ENCODE peak calls at places on chromosomes 16 and 17, in eight cellular contexts. D is naive thymus-derived CD4-positive, alpha-beta T cell; R is right lobe of liver; E is lower lobe of right lung; L is pancreas; T is gastrocnemius medialis; S is body of pancreas; P is CD4-positive, CD25-positive, alpha-beta regulatory T cell. Z is an unnamed sample.

GRCh38 chr17:79745641-79746105 is 14.9 kb downstream of the ENPP7 start:
- ATAC-seq in S (no peak), T (no peak), E (no peak), P (no peak), R (peak), L (no peak), D (no peak), Z (no peak)

GRCh38 chr17:75077072-75077489 is 10.7 kb upstream of the SLC16A5 start:
- ATAC-seq in L (peak), D (no peak), T (no peak), P (no peak), R (peak), S (peak), E (no peak), Z (peak)

GRCh38 chr16:66359811-66360608 is 6.5 kb upstream of the CDH5 start:
- ATAC-seq in D (no peak), P (no peak), R (peak), S (peak), E (peak), T (peak), L (peak), Z (peak)

GRCh38 chr16:4414187-4414909 is 2.0 kb downstream of the CORO7 start:
- ATAC-seq in S (no peak), R (no peak), L (no peak), E (no peak), T (no peak), D (peak), P (peak), Z (no peak)

GRCh38 chr16:58464916-58465731 is 34.8 kb upstream of the NDRG4 start:
- ATAC-seq in P (no peak), T (no peak), S (no peak), D (no peak), R (no peak), E (peak), L (no peak), Z (no peak)

GRCh38 chr17:27567563-27567859 is 63.5 kb upstream of the LGALS9 start:
- ATAC-seq in R (no peak), L (peak), P (no peak), E (no peak), D (no peak), S (peak), T (peak), Z (no peak)

GRCh38 chr17:63821809-63822208 is 5.4 kb upstream of the PSMC5 start:
- ATAC-seq in R (no peak), E (no peak), P (no peak), T (peak), S (no peak), D (no peak), L (no peak), Z (no peak)

GRCh38 chr16:54443839-54444238 is 157.3 kb upstream of the IRX3 start:
- ATAC-seq in R (peak), D (no peak), P (no peak), E (no peak), L (no peak), S (no peak), T (no peak), Z (no peak)

GRCh38 chr16:11407047-11407982 is 62.1 kb downstream of the RMI2 start:
- ATAC-seq in E (peak), D (peak), P (peak), T (peak), R (peak), L (peak), S (peak), Z (peak)

GRCh38 chr17:76191891-76192290 is 48.4 kb downstream of the RNF157 start:
- ATAC-seq in D (peak), L (peak), R (no peak), T (no peak), S (no peak), E (peak), P (peak), Z (no peak)

GRCh38 chr16:66199189-66199588 is 167.3 kb upstream of the CDH5 start:
- ATAC-seq in E (no peak), L (no peak), P (no peak), R (peak), S (no peak), T (no peak), D (no peak), Z (no peak)

GRCh38 chr16:66480265-66481080 is 53.4 kb downstream of the BEAN1 start:
- ATAC-seq in R (no peak), E (no peak), P (no peak), L (no peak), S (no peak), D (no peak), T (no peak), Z (no peak)

GRCh38 chr17:59651346-59651745 is 31.7 kb downstream of the CLTC start:
- ATAC-seq in E (no peak), D (peak), L (no peak), R (no peak), T (no peak), S (no peak), P (no peak), Z (no peak)

GRCh38 chr16:54242199-54242598 is 44.4 kb downstream of the IRX3 start:
- ATAC-seq in E (no peak), R (no peak), S (no peak), T (no peak), P (no peak), D (no peak), L (no peak), Z (no peak)

GRCh38 chr16:11668590-11669379 is 530 bp downstream of the SNN start:
- ATAC-seq in R (no peak), D (no peak), P (no peak), S (peak), E (peak), L (peak), T (peak), Z (peak)

GRCh38 chr17:56424543-56425044 is 168.9 kb upstream of the NOG start:
- ATAC-seq in P (no peak), D (no peak), S (no peak), R (no peak), E (no peak), L (no peak), T (no peak), Z (no peak)

GRCh38 chr17:1617620-1618174 is 10.9 kb downstream of the SLC43A2 start:
- ATAC-seq in L (peak), T (peak), E (peak), R (peak), D (peak), P (no peak), S (no peak), Z (peak)

GRCh38 chr17:78276499-78276898 is 45.1 kb downstream of the TMEM235 start:
- ATAC-seq in D (no peak), S (no peak), L (no peak), R (no peak), P (no peak), T (no peak), E (no peak), Z (no peak)

GRCh38 chr16:27387724-27388123 is 14.2 kb upstream of the IL21R start:
- ATAC-seq in D (no peak), S (no peak), L (no peak), E (no peak), P (peak), T (no peak), R (no peak), Z (no peak)

GRCh38 chr17:45998987-45999899 is at the start of gene STH:
- ATAC-seq in E (no peak), R (no peak), S (no peak), L (no peak), T (no peak), P (no peak), D (no peak), Z (no peak)

GRCh38 chr17:76585649-76586593 is at the start of gene ST6GALNAC2:
- ATAC-seq in S (peak), P (peak), E (peak), D (peak), T (peak), R (peak), L (peak), Z (peak)

GRCh38 chr17:17938388-17939107 is 33.7 kb downstream of the TOM1L2 start:
- ATAC-seq in P (no peak), S (no peak), L (no peak), E (peak), R (no peak), T (no peak), D (no peak), Z (no peak)

GRCh38 chr16:78524066-78524595 is 424.7 kb downstream of the WWOX start:
- ATAC-seq in T (no peak), R (no peak), P (no peak), E (no peak), S (no peak), D (no peak), L (peak), Z (no peak)

GRCh38 chr16:30843501-30843900 is 50.4 kb downstream of the BCL7C start:
- ATAC-seq in S (no peak), R (no peak), L (no peak), D (no peak), E (no peak), T (no peak), P (no peak), Z (no peak)

GRCh38 chr17:75115545-75115944 is 5.8 kb downstream of the ARMC7 start:
- ATAC-seq in S (no peak), L (no peak), P (no peak), E (no peak), T (no peak), R (no peak), D (no peak), Z (no peak)

GRCh38 chr16:52545157-52545543 is 1.8 kb downstream of the TOX3 start:
- ATAC-seq in D (no peak), R (peak), S (no peak), T (no peak), L (peak), E (peak), P (no peak), Z (no peak)

GRCh38 chr17:65690626-65691310 is 129.3 kb upstream of the AXIN2 start:
- ATAC-seq in D (no peak), L (no peak), S (no peak), T (no peak), E (no peak), R (no peak), P (no peak), Z (no peak)

GRCh38 chr16:67935402-67936123 is 1.1 kb downstream of the PSMB10 start:
- ATAC-seq in S (peak), R (peak), T (peak), P (peak), E (peak), L (peak), D (peak), Z (peak)

GRCh38 chr17:77493901-77494663 is 353.3 kb downstream of the SEC14L1 start:
- ATAC-seq in R (no peak), S (no peak), L (no peak), D (no peak), T (no peak), P (no peak), E (no peak), Z (no peak)

GRCh38 chr16:86010680-86011141 is 111.7 kb downstream of the IRF8 start:
- ATAC-seq in E (no peak), T (no peak), P (no peak), R (no peak), L (no peak), D (no peak), S (no peak), Z (no peak)

GRCh38 chr17:66203274-66204015 is 11.5 kb upstream of the CEP112 start:
- ATAC-seq in R (no peak), E (no peak), S (no peak), T (no peak), D (no peak), L (no peak), P (no peak), Z (no peak)

GRCh38 chr17:48617515-48618365 is 2.6 kb upstream of the HOXB8 start:
- ATAC-seq in D (no peak), E (no peak), T (no peak), P (no peak), S (no peak), R (no peak), L (no peak), Z (no peak)

GRCh38 chr17:45284176-45285140 is 22.6 kb upstream of the SPATA32 start:
- ATAC-seq in S (peak), P (no peak), R (peak), L (peak), T (peak), D (peak), E (no peak), Z (peak)

GRCh38 chr16:799948-800833 is at the start of gene GNG13:
- ATAC-seq in L (no peak), D (no peak), R (no peak), T (no peak), S (no peak), P (no peak), E (no peak), Z (no peak)

GRCh38 chr17:35539659-35540026 is 2.2 kb upstream of the SLFN12L start:
- ATAC-seq in S (no peak), R (no peak), L (peak), D (no peak), T (no peak), P (no peak), E (no peak), Z (no peak)
- H3K27ac ChIP-seq in S (no peak), R (peak), L (no peak), D (peak), T (no peak), P (peak), E (peak), Z (no peak)

DNA sequence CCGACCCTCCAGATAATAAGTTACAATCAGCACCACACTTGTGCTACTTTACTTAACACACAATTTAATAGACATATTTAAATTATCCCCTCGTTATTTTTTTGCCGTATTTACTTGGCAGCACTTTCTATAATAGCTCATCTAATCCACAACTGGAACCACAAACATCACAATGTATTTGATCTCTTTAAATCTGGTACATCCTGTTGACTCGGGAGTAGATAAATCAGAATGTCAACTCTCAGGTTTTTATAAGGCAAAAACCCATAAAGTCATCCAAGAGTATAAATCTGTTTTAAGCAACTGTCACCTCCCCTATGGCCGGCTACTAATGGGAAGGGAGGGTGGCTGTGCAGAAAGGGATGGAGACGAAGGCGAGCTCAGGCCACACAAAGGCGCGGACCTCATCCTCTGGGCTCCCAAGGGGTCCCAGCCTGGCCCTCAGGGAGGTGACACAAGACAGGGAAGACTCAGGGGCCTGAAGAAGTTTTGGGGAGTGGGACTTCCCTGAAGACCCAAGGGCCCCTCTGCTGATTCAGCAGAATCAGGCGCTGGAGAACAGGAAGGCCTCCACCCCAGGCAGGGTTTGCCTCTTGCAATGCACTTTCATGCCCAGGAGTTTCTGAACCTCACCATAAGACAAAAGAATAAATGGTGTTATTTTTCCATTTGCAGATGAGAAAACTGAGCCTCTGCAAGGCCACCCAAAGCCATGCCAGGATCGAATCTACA is 122.5 kb downstream of the ZNF423 start:
- ATAC-seq in S (no peak), R (no peak), E (no peak), L (no peak), P (no peak), D (no peak), T (no peak), Z (no peak)
- H3K27ac ChIP-seq in S (no peak), R (no peak), E (no peak), L (no peak), P (no peak), D (no peak), T (no peak), Z (no peak)

DNA sequence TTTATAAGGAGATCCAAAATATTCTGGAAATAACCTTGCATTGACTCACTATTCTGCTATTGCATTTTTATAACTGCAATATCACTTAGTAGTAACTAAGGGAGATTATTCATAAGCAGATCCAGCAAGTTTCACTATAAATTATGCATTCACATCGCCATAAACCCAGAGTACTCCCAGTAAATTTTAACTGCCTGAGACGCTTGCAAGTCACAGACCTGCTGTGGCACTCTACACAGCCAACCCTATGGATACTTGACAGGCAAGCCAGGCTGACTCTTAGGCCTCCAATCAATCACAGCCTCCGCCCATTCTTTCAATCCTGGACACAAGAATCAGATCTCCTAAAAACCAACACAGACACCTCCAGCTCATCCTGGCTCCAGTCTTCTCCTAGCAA is 28.2 kb downstream of the USP31 start:
- ATAC-seq in D (no peak), E (no peak), R (no peak), T (no peak), P (no peak), L (no peak), S (no peak), Z (no peak)
- H3K27ac ChIP-seq in D (no peak), E (no peak), R (no peak), T (no peak), P (no peak), L (no peak), S (no peak), Z (peak)

GRCh38 chr17:62790554-62790953 is 17.6 kb downstream of the MARCHF10 start:
- ATAC-seq in E (no peak), R (no peak), D (no peak), L (no peak), T (no peak), P (no peak), S (no peak), Z (no peak)

GRCh38 chr17:62793919-62794665 is 14.0 kb downstream of the MARCHF10 start:
- ATAC-seq in D (no peak), T (no peak), L (no peak), E (no peak), P (no peak), R (no peak), S (no peak), Z (no peak)

GRCh38 chr17:62794666-62794971 is 13.5 kb downstream of the MARCHF10 start:
- ATAC-seq in T (no peak), E (no peak), S (no peak), L (no peak), D (no peak), P (no peak), R (no peak), Z (no peak)

GRCh38 chr17:62791235-62792121 is 16.6 kb downstream of the MARCHF10 start:
- ATAC-seq in R (no peak), S (peak), P (no peak), T (no peak), L (peak), E (no peak), D (no peak), Z (no peak)

DNA sequence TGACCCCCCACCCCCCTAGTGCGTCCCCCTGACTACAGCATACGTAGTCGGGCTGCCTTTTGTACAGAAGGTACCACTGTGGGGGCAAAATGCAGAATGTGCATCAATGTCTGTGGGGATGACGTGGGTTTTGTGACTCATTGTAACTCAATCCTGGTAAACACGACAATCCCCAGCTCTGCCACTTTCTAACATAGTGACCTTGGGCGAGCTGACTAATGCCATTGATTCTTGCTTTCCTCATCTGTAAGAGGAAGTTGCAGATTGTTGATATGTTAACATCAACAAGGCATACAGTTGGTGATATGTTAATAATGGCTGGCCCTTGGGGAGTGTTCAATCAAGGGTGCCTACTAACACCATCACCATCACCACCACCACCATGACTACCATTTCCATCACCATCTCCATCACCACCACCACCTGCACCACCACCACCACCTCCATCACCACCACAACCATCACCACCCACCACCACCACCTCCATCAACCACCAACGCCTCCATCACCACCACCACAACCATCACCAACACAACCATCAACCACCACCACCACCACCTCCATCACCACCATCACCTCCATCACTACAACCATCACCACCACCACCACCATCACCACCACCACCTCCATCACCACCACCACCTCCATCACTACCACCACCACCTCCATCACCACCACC is 15.9 kb downstream of the MARCHF10 start:
- ATAC-seq in D (no peak), E (no peak), S (peak), R (no peak), L (peak), T (no peak), P (no peak), Z (no peak)
- H3K27ac ChIP-seq in D (no peak), E (no peak), S (peak), R (no peak), L (peak), T (no peak), P (no peak), Z (no peak)

GRCh38 chr17:40363480-40363838 is 1.1 kb downstream of the GJD3 start:
- ATAC-seq in D (no peak), P (no peak), S (no peak), L (no peak), R (peak), T (peak), E (peak), Z (peak)
- H3K27ac ChIP-seq in D (no peak), P (no peak), S (no peak), L (no peak), R (no peak), T (no peak), E (peak), Z (no peak)

GRCh38 chr17:81382851-81383250 is 12.4 kb upstream of the BAHCC1 start:
- ATAC-seq in T (no peak), R (no peak), E (no peak), S (no peak), D (no peak), P (no peak), L (no peak), Z (no peak)
- H3K27ac ChIP-seq in T (no peak), R (no peak), E (no peak), S (no peak), D (no peak), P (no peak), L (no peak), Z (no peak)

DNA sequence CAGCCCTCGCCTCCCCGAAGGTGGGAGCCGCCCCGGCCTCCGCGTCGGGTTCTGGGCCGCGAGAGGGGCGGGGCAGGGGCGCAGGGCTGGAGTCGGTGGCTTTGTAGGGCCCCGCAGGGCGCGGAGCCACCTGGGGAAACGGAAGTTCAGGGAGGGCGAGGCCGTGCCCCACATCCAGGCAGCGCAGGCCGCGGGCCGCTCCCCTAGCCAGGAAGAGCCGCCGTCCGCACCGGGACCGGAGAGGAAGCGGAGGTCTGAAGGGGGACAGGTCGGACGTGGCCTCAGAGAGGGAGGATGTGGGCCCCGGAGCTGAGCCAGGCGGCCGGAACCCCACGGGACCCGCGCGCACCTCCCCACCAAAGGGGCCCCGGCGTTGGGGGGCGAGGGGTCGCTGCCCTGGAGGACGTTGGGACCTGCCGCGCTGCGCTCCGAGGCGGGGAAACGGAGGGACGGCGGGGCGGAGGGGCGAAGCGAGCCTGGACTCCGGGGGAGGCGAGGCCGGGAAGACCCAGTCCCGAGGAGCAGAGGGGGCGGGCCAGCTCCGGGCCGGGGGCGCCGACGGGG is 482 bp upstream of the SLC16A3 start:
- ATAC-seq in T (no peak), E (peak), P (peak), R (peak), S (peak), D (peak), L (peak), Z (peak)
- H3K27ac ChIP-seq in T (peak), E (peak), P (peak), R (peak), S (peak), D (peak), L (peak), Z (peak)